ENCODE peak calls at places on chromosome 18, in five cellular contexts. L is PC-3; X is A673; H is CD8-positive, alpha-beta T cell; M is A549. E is an unnamed sample.

GRCh38 chr18:5057348-5058012 is 139.6 kb downstream of the AKAIN1 start:
- DNase-seq in L (peak), X (peak), H (peak), M (peak), E (peak)

GRCh38 chr18:11902522-11903292 is 5.4 kb downstream of the MPPE1 start:
- DNase-seq in L (peak), X (no peak), H (no peak), M (no peak), E (peak)

GRCh38 chr18:34661464-34662087 is 48.5 kb upstream of the DTNA start:
- DNase-seq in L (peak), X (peak), H (no peak), M (peak), E (no peak)

GRCh38 chr18:58671122-58671940 is at the start of gene MALT1:
- DNase-seq in L (peak), X (peak), H (peak), M (peak), E (peak)

GRCh38 chr18:75407468-75408437 is 19.8 kb downstream of the SMIM21 start:
- DNase-seq in L (no peak), X (no peak), H (no peak), M (no peak), E (no peak)

GRCh38 chr18:74171910-74172606 is 23.7 kb downstream of the TIMM21 start:
- DNase-seq in L (no peak), X (no peak), H (no peak), M (no peak), E (no peak)

GRCh38 chr18:13501896-13502295 is 224.5 kb downstream of the FAM210A start:
- DNase-seq in L (no peak), X (no peak), H (no peak), M (no peak), E (no peak)

GRCh38 chr18:2448565-2449151 is 122.6 kb downstream of the METTL4 start:
- DNase-seq in L (no peak), X (no peak), H (no peak), M (no peak), E (no peak)

GRCh38 chr18:33584845-33585775 is 7.1 kb downstream of the ASXL3 start:
- DNase-seq in L (no peak), X (no peak), H (no peak), M (no peak), E (no peak)

GRCh38 chr18:49018553-49018943 is 67.8 kb upstream of the SMAD7 start:
- DNase-seq in L (no peak), X (no peak), H (no peak), M (no peak), E (no peak)

GRCh38 chr18:69838620-69839411 is 108.9 kb downstream of the CD226 start:
- DNase-seq in L (peak), X (peak), H (no peak), M (peak), E (peak)

GRCh38 chr18:9755603-9756002 is 47.5 kb downstream of the RAB31 start:
- DNase-seq in L (no peak), X (no peak), H (no peak), M (no peak), E (no peak)

GRCh38 chr18:59005266-59005665 is 134.4 kb upstream of the SEC11C start:
- DNase-seq in L (peak), X (peak), H (no peak), M (peak), E (peak)

GRCh38 chr18:77990131-77990530 is 740.5 kb downstream of the GALR1 start:
- DNase-seq in L (no peak), X (no peak), H (no peak), M (no peak), E (no peak)

GRCh38 chr18:80250740-80251364 is 3.5 kb upstream of the PARD6G start:
- DNase-seq in L (no peak), X (no peak), H (no peak), M (no peak), E (no peak)

GRCh38 chr18:80247403-80247916 is at the start of gene PARD6G:
- DNase-seq in L (peak), X (peak), H (peak), M (peak), E (peak)

GRCh38 chr18:80246656-80247402 is 485 bp downstream of the PARD6G start:
- DNase-seq in L (peak), X (peak), H (no peak), M (peak), E (no peak)

GRCh38 chr18:80251700-80252099 is 4.4 kb upstream of the PARD6G start:
- DNase-seq in L (no peak), X (no peak), H (no peak), M (no peak), E (no peak)

DNA sequence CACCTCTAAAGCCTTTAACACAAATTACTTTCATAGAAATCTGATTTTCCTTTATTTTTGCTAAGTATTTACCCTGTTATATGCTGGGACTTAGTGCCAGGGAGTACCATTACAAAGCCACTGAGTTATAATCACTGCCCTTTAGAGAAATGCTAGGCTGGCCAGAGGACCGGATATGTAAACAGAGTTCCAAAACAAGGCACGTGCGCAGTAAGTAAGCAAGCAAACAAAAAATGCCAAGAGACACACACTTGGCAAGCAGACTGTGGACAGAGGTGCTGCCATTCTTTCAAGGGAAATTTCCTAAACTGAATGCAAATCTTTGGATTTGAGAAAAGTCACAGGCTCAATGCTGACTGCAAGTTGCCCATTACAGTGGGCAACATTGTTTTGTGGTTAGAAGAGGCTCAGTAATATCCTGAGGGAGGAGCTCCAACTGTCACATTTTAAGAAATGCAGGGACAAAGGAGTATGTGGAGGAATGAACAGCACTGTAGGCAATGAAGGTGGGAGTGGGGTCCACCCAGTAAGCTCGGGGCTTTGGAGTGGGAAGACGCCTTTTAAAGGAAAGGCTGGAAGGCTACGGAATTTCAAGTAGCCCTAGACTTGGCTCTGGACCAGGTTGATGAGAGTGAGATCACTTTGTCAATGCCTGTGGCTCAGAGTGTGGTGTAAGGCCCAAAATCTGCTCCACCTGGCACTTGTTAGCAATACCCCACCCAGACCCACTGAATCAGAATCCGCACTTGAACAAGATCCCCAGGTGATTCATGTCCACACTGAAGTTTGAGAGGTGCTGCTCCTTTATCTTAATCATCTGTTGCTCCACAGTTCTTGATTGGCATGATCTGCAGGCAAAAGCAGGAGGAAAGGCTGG is 2.1 kb upstream of the PARD6G start:
- DNase-seq in L (peak), X (no peak), H (no peak), M (no peak), E (no peak)
- H3K27ac ChIP-seq in L (no peak), X (no peak), H (no peak), M (no peak), E (no peak)

GRCh38 chr18:23158884-23159820 is 23.9 kb downstream of the CABLES1 start:
- DNase-seq in L (no peak), X (no peak), H (no peak), M (peak), E (no peak)
- H3K27ac ChIP-seq in L (no peak), X (no peak), H (no peak), M (no peak), E (no peak)

GRCh38 chr18:55301196-55301540 is 286.8 kb downstream of the TCF4 start:
- DNase-seq in L (no peak), X (no peak), H (no peak), M (no peak), E (no peak)
- H3K27ac ChIP-seq in L (no peak), X (peak), H (no peak), M (no peak), E (no peak)

DNA sequence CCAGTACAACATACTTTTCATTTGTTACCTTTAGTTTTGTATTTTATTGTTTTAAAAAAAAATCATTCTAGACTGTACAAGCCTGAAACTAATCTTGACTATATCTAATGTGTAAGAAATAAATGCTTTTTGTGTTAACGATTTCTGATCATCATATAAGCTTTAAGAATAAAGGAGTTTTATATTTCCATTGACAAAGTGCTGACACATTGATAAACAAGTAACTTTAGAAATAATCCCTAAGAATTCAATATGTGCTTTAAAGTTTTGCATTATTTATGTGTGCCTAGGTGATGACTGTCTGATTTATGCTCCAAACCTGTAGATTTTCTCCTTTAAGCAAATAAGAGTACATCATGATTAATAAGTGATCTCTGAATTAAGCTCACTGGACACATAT is 247.2 kb upstream of the BOD1L2 start:
- DNase-seq in L (no peak), X (no peak), H (no peak), M (no peak), E (no peak)
- H3K27ac ChIP-seq in L (no peak), X (no peak), H (no peak), M (no peak), E (no peak)

E was measured in PC-9.